ENCODE peak calls at places on chromosomes 3 and 15, in nine cellular contexts. B, P, N, U, V, X, E, O and D are unnamed samples.

GRCh38 chr3:197519801-197520211 is 36.0 kb downstream of the BDH1 start:
- DNase-seq in B (peak; percentile 75), P (no peak), N (no peak), U (no peak), V (no peak), X (no peak), E (no peak), O (no peak), D (peak; percentile 39)

GRCh38 chr3:32355892-32356291 is 35.8 kb upstream of the CMTM7 start:
- DNase-seq in B (no peak), P (no peak), N (no peak), U (no peak), V (no peak), X (no peak), E (no peak), O (no peak), D (no peak)

GRCh38 chr3:151130437-151130836 is 45.0 kb downstream of the MED12L start:
- DNase-seq in B (no peak), P (no peak), N (no peak), U (no peak), V (no peak), X (no peak), E (no peak), O (no peak), D (no peak)

GRCh38 chr15:39801641-39802309 is 19.1 kb upstream of the FSIP1 start:
- DNase-seq in B (peak; percentile 77), P (no peak), N (no peak), U (no peak), V (peak; percentile 47), X (no peak), E (peak; percentile 15), O (peak; percentile 66), D (peak; percentile 59)

GRCh38 chr3:141243295-141243707 is 11.7 kb downstream of the PXYLP1 start:
- DNase-seq in B (peak; percentile 36), P (no peak), N (peak; percentile 39), U (peak; percentile 35), V (no peak), X (peak; percentile 85), E (peak; percentile 62), O (no peak), D (peak; percentile 70)

GRCh38 chr3:149965278-149965677 is 5.4 kb downstream of the PFN2 start:
- DNase-seq in B (no peak), P (no peak), N (no peak), U (no peak), V (peak; percentile 5), X (no peak), E (no peak), O (no peak), D (peak; percentile 12)

GRCh38 chr15:58410353-58410752 is 21.4 kb upstream of the LIPC start:
- DNase-seq in B (no peak), P (no peak), N (peak; percentile 10), U (no peak), V (no peak), X (no peak), E (peak; percentile 14), O (peak; percentile 18), D (peak; percentile 23)

GRCh38 chr15:93987068-93987467 is 244.3 kb upstream of the MCTP2 start:
- DNase-seq in B (no peak), P (no peak), N (peak; percentile 29), U (peak; percentile 3), V (no peak), X (no peak), E (no peak), O (no peak), D (no peak)

GRCh38 chr15:51046799-51047449 is 47.8 kb downstream of the TNFAIP8L3 start:
- DNase-seq in B (no peak), P (no peak), N (no peak), U (no peak), V (no peak), X (peak; percentile 34), E (no peak), O (no peak), D (peak; percentile 72)

GRCh38 chr3:183038221-183038620 is 57.9 kb upstream of the DCUN1D1 start:
- DNase-seq in B (no peak), P (no peak), N (no peak), U (no peak), V (no peak), X (no peak), E (no peak), O (no peak), D (no peak)

GRCh38 chr15:43270113-43270665 is 3.5 kb upstream of the TGM5 start:
- DNase-seq in B (no peak), P (no peak), N (no peak), U (no peak), V (no peak), X (no peak), E (no peak), O (no peak), D (no peak)

GRCh38 chr15:76533060-76533955 is 196.7 kb downstream of the ISL2 start:
- DNase-seq in B (no peak), P (no peak), N (no peak), U (no peak), V (no peak), X (no peak), E (no peak), O (no peak), D (peak; percentile 81)

GRCh38 chr3:147934316-147935188 is 525.4 kb downstream of the ZIC1 start:
- DNase-seq in B (peak; percentile 56), P (no peak), N (no peak), U (no peak), V (no peak), X (no peak), E (no peak), O (no peak), D (peak; percentile 30)

GRCh38 chr3:41502461-41502860 is 303.2 kb downstream of the CTNNB1 start:
- DNase-seq in B (no peak), P (no peak), N (no peak), U (no peak), V (no peak), X (no peak), E (no peak), O (no peak), D (no peak)

GRCh38 chr15:90232196-90232595 is 1.5 kb downstream of the CIB1 start:
- DNase-seq in B (no peak), P (no peak), N (no peak), U (no peak), V (no peak), X (no peak), E (no peak), O (peak; percentile 37), D (no peak)

GRCh38 chr15:80747317-80748053 is 31.7 kb upstream of the CEMIP start:
- DNase-seq in B (peak; percentile 60), P (no peak), N (no peak), U (no peak), V (no peak), X (no peak), E (no peak), O (no peak), D (peak; percentile 14)

GRCh38 chr15:71807691-71808091 is 2.7 kb upstream of the NR2E3 start:
- DNase-seq in B (peak; percentile 68), P (peak; percentile 11), N (no peak), U (no peak), V (no peak), X (no peak), E (no peak), O (no peak), D (peak; percentile 12)

GRCh38 chr15:66789029-66790025 is 87.3 kb downstream of the SMAD6 start:
- DNase-seq in B (peak; percentile 87), P (no peak), N (no peak), U (no peak), V (no peak), X (no peak), E (no peak), O (no peak), D (peak; percentile 33)